ENCODE peak calls at places on chromosomes 16 and 17, in four cellular contexts. J is GM12878, I is H1, W is HepG2. B is an unnamed sample. For H3K4me1, the result is how much of the 10 kb centered on the place peaks cover.

GRCh38 chr17:57832711-57833596 is 16.9 kb downstream of the MRPS23 start:
- DNase-seq in J (no peak), I (peak), W (peak), B (peak)

GRCh38 chr17:36546418-36547093 is 1.8 kb downstream of the GGNBP2 start:
- DNase-seq in J (no peak), I (no peak), W (no peak), B (no peak)

GRCh38 chr16:53091508-53092211 is 36.9 kb downstream of the CHD9 start:
- DNase-seq in J (peak), I (no peak), W (no peak), B (peak)

GRCh38 chr16:27803775-27804549 is 254.0 kb downstream of the KATNIP start:
- DNase-seq in J (no peak), I (no peak), W (no peak), B (no peak)

GRCh38 chr16:29922986-29923501 is 3.0 kb downstream of the KCTD13 start:
- DNase-seq in J (no peak), I (no peak), W (no peak), B (no peak)

GRCh38 chr17:78384479-78385175 is 6.2 kb downstream of the PGS1 start:
- DNase-seq in J (no peak), I (no peak), W (no peak), B (no peak)

GRCh38 chr16:67027046-67027445 is 1.9 kb upstream of the CBFB start:
- DNase-seq in J (no peak), I (no peak), W (no peak), B (no peak)

GRCh38 chr17:3038941-3039340 is 24.5 kb downstream of the OR1D5 start:
- DNase-seq in J (no peak), I (no peak), W (no peak), B (no peak)

GRCh38 chr16:80231118-80231515 is 309.7 kb upstream of the DYNLRB2 start:
- DNase-seq in J (no peak), I (no peak), W (no peak), B (no peak)

GRCh38 chr16:86846136-86846535 is 267.8 kb downstream of the FOXL1 start:
- DNase-seq in J (no peak), I (no peak), W (no peak), B (no peak)

GRCh38 chr16:28067604-28068382 is 4.3 kb upstream of the GSG1L start:
- DNase-seq in J (no peak), I (no peak), W (no peak), B (no peak)

GRCh38 chr16:13376174-13376573 is 474.8 kb downstream of the SHISA9 start:
- DNase-seq in J (no peak), I (no peak), W (no peak), B (no peak)

GRCh38 chr16:77541131-77541530 is 106.3 kb upstream of the ADAMTS18 start:
- DNase-seq in J (no peak), I (no peak), W (no peak), B (peak)

GRCh38 chr16:58236831-58237230 is 38.9 kb upstream of the CSNK2A2 start:
- DNase-seq in J (no peak), I (no peak), W (no peak), B (no peak)

GRCh38 chr17:13727441-13728171 is 125.9 kb upstream of the HS3ST3A1 start:
- DNase-seq in J (no peak), I (no peak), W (no peak), B (no peak)

GRCh38 chr16:57802635-57803412 is 533 bp upstream of the KIFC3 start:
- DNase-seq in J (no peak), I (no peak), W (peak), B (no peak)

GRCh38 chr17:73369126-73369525 is 57.3 kb upstream of the CDC42EP4 start:
- DNase-seq in J (no peak), I (no peak), W (no peak), B (no peak)

GRCh38 chr17:81888105-81888987 is 3.0 kb downstream of the ALYREF start:
- DNase-seq in J (no peak), I (no peak), W (no peak), B (no peak)

GRCh38 chr16:30949655-30950515 is 1.0 kb downstream of the ORAI3 start:
- DNase-seq in J (peak), I (no peak), W (peak), B (no peak)

GRCh38 chr17:79983456-79983855 is 52.2 kb downstream of the TBC1D16 start:
- DNase-seq in J (no peak), I (no peak), W (no peak), B (no peak)

GRCh38 chr17:42329025-42329976 is 41.0 kb downstream of the STAT5A start:
- DNase-seq in J (no peak), I (peak), W (no peak), B (peak)

GRCh38 chr16:74936902-74937560 is 47.9 kb downstream of the WDR59 start:
- DNase-seq in J (peak), I (no peak), W (no peak), B (no peak)

GRCh38 chr16:31354394-31355291 is at the start of gene ITGAX:
- DNase-seq in J (peak), I (no peak), W (no peak), B (peak)

GRCh38 chr17:74177018-74177450 is 26.4 kb upstream of the RPL38 start:
- DNase-seq in J (no peak), I (no peak), W (no peak), B (no peak)

DNA sequence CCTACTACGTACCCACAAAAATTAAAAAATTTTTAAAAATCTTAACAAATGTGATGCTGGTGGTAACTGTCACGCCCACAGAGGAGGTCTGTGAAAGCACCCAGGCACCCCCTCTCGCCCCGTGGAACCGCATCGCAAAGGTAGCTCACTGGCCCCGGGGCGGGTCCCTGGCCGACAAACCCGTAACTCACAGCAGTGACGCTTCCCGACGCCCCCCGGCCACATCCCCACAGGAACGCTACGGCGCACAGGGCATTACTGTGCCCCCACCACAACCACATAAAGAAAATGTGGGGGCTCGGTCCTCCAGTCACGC is 366 bp downstream of the ANKS3 start:
- DNase-seq in J (no peak), I (no peak), W (no peak), B (no peak)
- TF ChIP-seq SUZ12 in J (no peak), I (no peak), W (no peak), B (no peak)

DNA sequence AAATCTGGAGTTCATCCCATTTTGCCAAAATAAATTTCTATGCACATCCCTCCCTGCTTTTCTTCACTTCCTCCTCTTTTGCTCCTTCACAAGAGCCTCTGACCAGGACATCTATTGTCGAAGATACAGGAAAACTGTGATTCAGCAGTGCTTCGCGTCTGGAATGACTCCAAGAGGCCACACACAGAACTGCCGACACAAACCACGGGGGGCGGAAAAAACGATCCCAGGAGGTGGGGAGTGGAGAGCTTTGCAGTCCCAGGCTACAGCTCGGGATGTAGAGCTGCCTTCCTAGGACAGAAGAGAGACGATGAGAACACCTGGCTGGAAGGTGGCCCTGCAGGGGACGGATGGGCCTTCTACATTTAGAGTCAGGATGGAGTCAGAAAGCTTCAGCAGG is 102.8 kb downstream of the XYLT1 start:
- DNase-seq in J (no peak), I (peak), W (no peak), B (peak)
- H3K4me1 ChIP-seq in J (half or more), I (under half), W (under half), B (under half)

DNA sequence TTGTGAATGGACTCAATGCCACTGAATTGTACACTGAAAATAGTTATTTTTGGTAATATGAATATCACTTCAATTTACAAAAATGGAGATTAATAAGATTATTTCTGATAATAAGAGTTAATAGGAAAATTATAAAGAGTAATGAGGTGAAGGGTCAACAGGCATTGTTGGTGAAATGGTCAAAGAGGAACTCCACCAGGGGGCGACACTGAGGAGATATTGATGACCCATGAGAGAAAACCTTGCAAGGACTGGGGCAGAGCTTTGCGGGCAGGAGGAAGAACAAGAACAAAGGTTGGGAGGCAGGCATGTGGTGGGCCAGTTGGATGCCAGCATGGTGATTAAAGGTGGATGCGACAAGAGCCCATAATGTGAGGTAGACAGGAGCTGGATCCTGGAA is 74.0 kb upstream of the XYLT1 start:
- DNase-seq in J (no peak), I (peak), W (no peak), B (peak)
- TF ChIP-seq ZNF274 in J (no peak), I (no peak), W (no peak), B (no peak)

DNA sequence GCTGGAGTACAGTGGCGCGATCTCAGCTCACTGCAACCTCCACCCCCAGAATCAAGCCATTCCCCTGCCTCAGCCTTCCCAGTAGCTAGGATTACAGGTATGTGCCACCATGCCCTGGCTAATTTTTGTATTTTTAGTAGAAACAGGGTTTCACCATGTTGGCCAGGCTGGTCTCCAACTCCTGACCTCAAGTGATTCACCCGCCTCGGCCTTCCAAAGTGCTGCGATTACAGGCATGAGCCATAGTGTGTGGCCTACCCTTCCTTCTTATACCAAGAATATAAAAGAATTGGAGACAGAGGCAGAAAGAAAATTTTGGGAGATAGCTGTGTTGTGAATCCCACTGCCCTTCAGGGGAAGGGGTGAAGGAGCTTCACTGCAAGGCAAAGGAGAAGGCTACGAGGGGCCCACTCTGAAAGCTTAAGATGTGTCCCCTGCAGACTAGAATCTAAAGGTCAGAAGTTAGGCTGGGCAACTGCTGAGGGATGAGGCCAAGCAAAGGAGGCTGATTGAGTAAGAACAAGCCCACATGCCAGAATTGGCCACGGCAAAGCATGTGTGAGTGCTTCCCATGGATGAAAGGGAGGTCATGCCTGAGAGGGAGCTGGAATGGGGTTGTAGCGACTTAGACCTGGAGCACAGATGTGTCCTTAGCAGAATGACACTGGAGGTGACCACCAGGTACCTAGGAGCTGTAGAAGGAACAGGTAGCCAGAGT is 8.4 kb upstream of the CRYBA1 start:
- DNase-seq in J (no peak), I (no peak), W (no peak), B (no peak)
- TF ChIP-seq SUZ12 in J (no peak), I (no peak), W (no peak), B (no peak)

DNA sequence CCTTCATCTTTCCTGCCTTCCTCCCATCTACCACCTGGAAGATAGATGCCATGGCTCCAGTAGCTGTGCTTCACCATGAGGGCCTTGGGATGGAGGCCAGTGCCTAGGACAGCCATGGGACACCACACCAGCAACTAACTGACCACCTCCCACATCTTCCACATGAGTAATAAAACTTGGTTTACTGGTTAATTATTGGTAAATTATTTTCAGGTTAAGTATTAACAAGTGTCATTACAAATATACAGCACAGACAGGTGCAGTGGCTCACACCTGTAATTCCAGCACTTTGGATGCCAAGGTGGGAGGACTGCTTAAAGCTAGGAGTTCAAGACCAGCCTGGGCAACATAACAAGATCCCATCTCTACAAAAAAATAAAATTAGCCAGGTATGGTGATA is 14.0 kb downstream of the CDIP1 start:
- DNase-seq in J (no peak), I (no peak), W (no peak), B (no peak)
- H3K4me1 ChIP-seq in J (under half), I (under half), W (under half), B (under half)

GRCh38 chr17:66115246-66115645 is 76.7 kb downstream of the CEP112 start:
- DNase-seq in J (no peak), I (no peak), W (no peak), B (no peak)
- TF ChIP-seq ZNF274 in J (no peak), I (no peak), W (no peak), B (no peak)

GRCh38 chr17:75842963-75843576 is 1.1 kb downstream of the UNC13D start:
- DNase-seq in J (no peak), I (no peak), W (no peak), B (no peak)
- TF ChIP-seq SUZ12 in J (no peak), I (no peak), W (no peak), B (no peak)

DNA sequence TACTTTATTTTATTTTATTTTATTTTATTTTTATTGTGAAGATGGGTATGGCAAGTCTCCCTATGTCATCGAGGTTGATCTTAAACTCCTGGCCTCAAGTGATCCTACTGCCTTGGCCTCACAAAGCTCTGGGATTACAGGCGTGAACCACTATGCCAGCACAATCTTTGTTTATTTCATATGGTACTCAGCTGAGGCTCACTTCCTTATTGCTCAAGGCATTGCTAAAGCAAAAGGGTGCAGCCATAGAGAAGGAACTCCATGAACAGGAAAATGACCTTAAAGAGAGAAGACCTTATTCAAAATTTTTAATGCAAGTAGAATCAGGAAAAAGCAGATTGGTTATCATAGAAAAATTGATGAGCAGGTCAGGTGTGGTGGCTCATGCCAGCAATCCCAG is 110.6 kb upstream of the RBBP6 start:
- DNase-seq in J (no peak), I (no peak), W (no peak), B (no peak)
- H3K4me1 ChIP-seq in J (under half), I (under half), W (under half), B (under half)

GRCh38 chr17:29671661-29672060 is 48.9 kb upstream of the CORO6 start:
- DNase-seq in J (no peak), I (no peak), W (no peak), B (no peak)

GRCh38 chr17:29682054-29682453 is 59.3 kb upstream of the CORO6 start:
- DNase-seq in J (no peak), I (no peak), W (no peak), B (no peak)

GRCh38 chr17:29682987-29683386 is 60.3 kb upstream of the CORO6 start:
- DNase-seq in J (no peak), I (no peak), W (no peak), B (no peak)

GRCh38 chr17:29674270-29674669 is 51.6 kb upstream of the CORO6 start:
- DNase-seq in J (no peak), I (no peak), W (no peak), B (no peak)

GRCh38 chr17:29677139-29677834 is 54.6 kb upstream of the CORO6 start:
- DNase-seq in J (no peak), I (no peak), W (no peak), B (no peak)
- TF ChIP-seq ZNF274 in J (no peak), I (no peak), W (no peak), B (no peak)

B was measured in NT2/D1.